ENCODE peak calls at places on chromosomes 3 and 15, in six cellular contexts. N is K562, D is HepG2, Q is H1, M is GM12891, Y is GM12878. U is an unnamed sample.

GRCh38 chr15:69626095-69627066 is 173.8 kb downstream of the RPLP1 start:
- DNase-seq in M (no peak), Q (no peak), D (no peak), N (no peak), Y (no peak), U (no peak)

GRCh38 chr3:40387895-40388254 is 891 bp downstream of the ENTPD3 start:
- DNase-seq in Q (no peak), N (no peak), M (no peak), D (no peak), Y (no peak), U (no peak)

GRCh38 chr3:184758056-184758455 is 46.2 kb upstream of the MAGEF1 start:
- DNase-seq in D (no peak), M (no peak), Y (no peak), Q (no peak), N (no peak), U (no peak)

GRCh38 chr15:90376789-90377188 is 11.3 kb upstream of the IQGAP1 start:
- DNase-seq in D (no peak), Y (no peak), Q (no peak), M (no peak), N (no peak), U (no peak)

GRCh38 chr3:30504939-30505338 is 101.5 kb upstream of the TGFBR2 start:
- DNase-seq in N (no peak), M (no peak), Y (no peak), D (no peak), Q (no peak), U (no peak)

GRCh38 chr3:69305011-69305410 is 80.9 kb downstream of the FRMD4B start:
- DNase-seq in M (no peak), Y (no peak), Q (no peak), N (no peak), D (no peak), U (no peak)

GRCh38 chr15:84844964-84845363 is 27.8 kb downstream of the ALPK3 start:
- DNase-seq in Y (no peak), M (no peak), N (no peak), Q (no peak), D (peak), U (no peak)

GRCh38 chr3:130846181-130846580 is 47.7 kb upstream of the ATP2C1 start:
- DNase-seq in N (no peak), Q (no peak), D (no peak), M (no peak), Y (no peak), U (no peak)

GRCh38 chr15:39592500-39592899 is 11.6 kb downstream of the THBS1 start:
- DNase-seq in D (no peak), N (no peak), Q (no peak), M (no peak), Y (no peak), U (no peak)

GRCh38 chr15:80483656-80484055 is 79.5 kb downstream of the ARNT2 start:
- DNase-seq in Y (no peak), D (no peak), Q (no peak), M (no peak), N (no peak), U (no peak)

GRCh38 chr3:15514663-15515357 is 6.7 kb downstream of the COLQ start:
- DNase-seq in M (no peak), Y (no peak), D (no peak), N (no peak), Q (no peak), U (no peak)

GRCh38 chr3:176994876-176995781 is 202.2 kb downstream of the TBL1XR1 start:
- DNase-seq in Y (no peak), Q (no peak), N (no peak), M (no peak), D (no peak), U (no peak)

GRCh38 chr15:69298697-69299441 is at the start of gene PAQR5:
- DNase-seq in D (no peak), Q (no peak), M (no peak), Y (no peak), N (peak), U (peak)

GRCh38 chr3:13419356-13420050 is 619 bp downstream of the NUP210 start:
- DNase-seq in Y (no peak), Q (no peak), N (peak), D (no peak), M (peak), U (peak)

GRCh38 chr3:5339967-5340535 is 152.5 kb downstream of the EDEM1 start:
- DNase-seq in Q (no peak), Y (no peak), M (no peak), D (no peak), N (no peak), U (no peak)

GRCh38 chr15:101156509-101157159 is 95.2 kb downstream of the CHSY1 start:
- DNase-seq in N (no peak), Y (peak), Q (no peak), D (no peak), M (peak), U (peak)

GRCh38 chr3:42503957-42504333 is 1.5 kb downstream of the VIPR1 start:
- DNase-seq in D (no peak), M (no peak), Y (no peak), Q (no peak), N (no peak), U (no peak)

GRCh38 chr15:60137711-60138396 is 133.7 kb downstream of the FOXB1 start:
- DNase-seq in N (no peak), D (no peak), M (no peak), Q (no peak), Y (no peak), U (no peak)

GRCh38 chr3:49747792-49748480 is 24.2 kb upstream of the GMPPB start:
- DNase-seq in M (no peak), Y (no peak), Q (no peak), N (no peak), D (peak), U (no peak)

GRCh38 chr3:42853739-42854302 is 21.9 kb downstream of the CYP8B1 start:
- DNase-seq in Q (no peak), D (peak), Y (no peak), M (no peak), N (no peak), U (no peak)

GRCh38 chr3:72487078-72487765 is 361.0 kb downstream of the SHQ1 start:
- DNase-seq in Y (no peak), Q (no peak), N (peak), D (peak), M (no peak), U (peak)

GRCh38 chr3:10304905-10305304 is 12.2 kb upstream of the GHRL start:
- DNase-seq in N (no peak), M (no peak), Q (no peak), Y (no peak), D (no peak), U (no peak)
- TF ChIP-seq POLR2AphosphoS5 in N (no peak), M (no peak), Q (no peak), Y (peak), D (no peak), U (no peak)

GRCh38 chr15:33068531-33068990 is 126.0 kb downstream of the FMN1 start:
- DNase-seq in N (no peak), D (peak), Y (no peak), Q (no peak), M (no peak), U (no peak)

GRCh38 chr15:33069161-33069560 is 125.4 kb downstream of the FMN1 start:
- DNase-seq in Y (no peak), D (no peak), Q (no peak), M (no peak), N (no peak), U (no peak)

GRCh38 chr15:33074942-33075341 is 119.6 kb downstream of the FMN1 start:
- DNase-seq in Q (no peak), M (no peak), D (no peak), Y (no peak), N (no peak), U (no peak)

GRCh38 chr15:33068007-33068441 is 126.5 kb downstream of the FMN1 start:
- DNase-seq in Q (no peak), Y (no peak), D (peak), M (no peak), N (no peak), U (no peak)

GRCh38 chr15:33071451-33071850 is 123.1 kb downstream of the FMN1 start:
- DNase-seq in Q (no peak), D (no peak), Y (no peak), M (no peak), N (no peak), U (no peak)
- TF ChIP-seq POLR2A in Q (no peak), D (no peak), Y (no peak), M (no peak), N (no peak), U (no peak)

GRCh38 chr3:129343643-129344360 is 65.1 kb downstream of the HMCES start:
- DNase-seq in M (peak), Q (no peak), N (peak), Y (no peak), D (no peak), U (no peak)
- TF ChIP-seq TAF1 in M (no peak), Q (no peak), N (no peak), Y (no peak), D (no peak), U (no peak)

DNA sequence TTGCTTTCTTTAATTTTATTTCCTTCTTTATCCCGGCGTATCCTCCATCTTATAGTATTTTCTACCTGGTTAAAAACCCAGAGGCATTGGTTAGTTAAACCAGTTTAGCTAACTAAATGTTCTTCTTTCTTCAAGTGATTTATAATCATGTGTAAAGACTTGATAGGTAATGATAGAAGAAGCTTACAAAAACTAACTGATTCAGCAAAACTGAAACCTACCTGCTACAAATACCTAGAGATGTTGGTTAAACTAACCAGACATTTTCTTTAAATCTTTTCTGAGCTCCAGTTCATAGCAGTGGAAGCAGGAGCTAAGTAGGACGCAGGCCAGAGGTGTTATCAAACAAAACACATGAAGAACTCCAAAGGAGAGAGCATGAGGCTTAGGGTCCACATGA is 44.8 kb downstream of the LEO1 start:
- DNase-seq in M (no peak), N (no peak), D (no peak), Y (no peak), Q (no peak), U (no peak)
- TF ChIP-seq POLR2AphosphoS5 in M (no peak), N (no peak), D (no peak), Y (no peak), Q (no peak), U (no peak)

GRCh38 chr3:100400782-100401673 is at the start of the genes LNP1 and TOMM70:
- DNase-seq in N (peak), M (peak), D (peak), Y (peak), Q (peak), U (peak)
- TF ChIP-seq POLR2A in N (peak), M (peak), D (peak), Y (peak), Q (peak), U (peak)

GRCh38 chr15:63063877-63064409 is 21.4 kb downstream of the TPM1 start:
- DNase-seq in Y (no peak), N (no peak), M (no peak), D (no peak), Q (no peak), U (no peak)
- TF ChIP-seq TAF1 in Y (no peak), N (no peak), M (no peak), D (no peak), Q (no peak), U (no peak)

GRCh38 chr3:188390775-188391443 is 237.0 kb downstream of the LPP start:
- DNase-seq in N (no peak), D (peak), Y (no peak), M (no peak), Q (no peak), U (no peak)

GRCh38 chr3:188387921-188388320 is 234.0 kb downstream of the LPP start:
- DNase-seq in Q (no peak), M (no peak), Y (no peak), N (no peak), D (no peak), U (no peak)

GRCh38 chr3:188391597-188391996 is 237.6 kb downstream of the LPP start:
- DNase-seq in M (no peak), Y (no peak), N (no peak), D (no peak), Q (no peak), U (no peak)

GRCh38 chr3:188390347-188390718 is 236.4 kb downstream of the LPP start:
- DNase-seq in D (no peak), M (no peak), Y (no peak), Q (no peak), N (no peak), U (no peak)

DNA sequence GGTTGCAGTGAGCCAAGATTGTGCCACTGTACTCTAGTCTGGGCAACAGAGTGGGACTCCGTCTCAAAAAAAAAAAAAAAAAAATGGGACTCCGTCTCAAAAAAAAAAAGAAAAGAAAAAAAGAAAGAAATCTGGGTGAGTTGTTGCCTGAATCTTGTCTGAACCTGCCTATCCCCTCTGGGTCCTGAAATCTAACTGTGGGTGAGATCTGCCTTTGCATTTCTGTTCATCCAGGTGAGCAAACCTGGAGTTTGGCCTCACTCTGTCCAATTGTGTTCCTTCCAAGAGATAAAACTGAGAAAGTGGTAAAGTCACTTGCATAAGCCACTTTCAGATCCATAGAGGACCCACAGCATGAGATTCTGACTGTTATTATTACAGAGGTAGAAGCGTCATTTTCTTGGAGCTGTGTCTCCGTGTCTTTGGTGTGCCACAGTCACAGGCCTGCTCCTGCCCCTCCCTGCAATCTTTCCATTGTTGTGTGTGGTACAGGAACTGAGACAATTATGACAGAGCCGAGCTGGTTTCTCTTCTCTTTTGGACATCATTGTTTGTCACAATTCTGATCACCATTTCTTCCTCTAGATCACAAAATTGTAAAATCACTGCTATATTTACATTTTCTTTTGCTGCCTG is 235.9 kb downstream of the LPP start:
- DNase-seq in N (no peak), Y (no peak), M (peak), Q (no peak), D (no peak), U (no peak)
- TF ChIP-seq POLR2AphosphoS5 in N (no peak), Y (no peak), M (no peak), Q (no peak), D (no peak), U (no peak)

GRCh38 chr3:120348981-120349818 is at the start of gene LRRC58:
- DNase-seq in Q (peak), M (peak), Y (peak), N (peak), D (peak), U (peak)
- TF ChIP-seq POLR2A in Q (no peak), M (peak), Y (peak), N (peak), D (peak), U (peak)

U was measured in GM12892.